ENCODE peak calls at places on chromosomes 3 and 15, in seven cellular contexts. F, L, W, A, N, B and J are unnamed samples.

GRCh38 chr3:185552358-185552877 is at the start of gene LIPH:
- DNase-seq in F (peak), B (peak), A (no peak), N (peak), W (no peak), L (no peak), J (peak)

GRCh38 chr3:45795509-45795881 is 841 bp downstream of the SLC6A20 start:
- DNase-seq in N (no peak), L (no peak), F (no peak), B (no peak), A (no peak), W (no peak), J (no peak)

GRCh38 chr3:13548696-13549512 is at the start of gene FBLN2:
- DNase-seq in B (peak), F (peak), N (no peak), W (no peak), A (peak), L (no peak), J (no peak)

GRCh38 chr3:151835751-151836550 is 22.0 kb downstream of the AADAC start:
- DNase-seq in L (no peak), F (peak), W (peak), B (no peak), A (no peak), N (no peak), J (no peak)

GRCh38 chr15:76756371-76756770 is 148.8 kb downstream of the SCAPER start:
- DNase-seq in W (no peak), N (no peak), A (no peak), F (peak), L (no peak), B (no peak), J (no peak)

GRCh38 chr15:35925634-35926380 is 379.8 kb upstream of the DPH6 start:
- DNase-seq in B (no peak), A (no peak), N (peak), W (peak), F (peak), L (no peak), J (no peak)

GRCh38 chr15:70526974-70527325 is 236.4 kb downstream of the UACA start:
- DNase-seq in F (no peak), W (no peak), A (no peak), B (no peak), N (no peak), L (no peak), J (no peak)

GRCh38 chr3:23865595-23866396 is 51.0 kb downstream of the NKIRAS1 start:
- DNase-seq in L (no peak), A (peak), B (no peak), W (no peak), N (peak), F (peak), J (no peak)

GRCh38 chr15:29050870-29051269 is 165.1 kb downstream of the APBA2 start:
- DNase-seq in W (no peak), A (no peak), N (no peak), B (no peak), L (no peak), F (peak), J (no peak)

GRCh38 chr3:127792664-127793292 is 29.5 kb downstream of the MGLL start:
- DNase-seq in A (no peak), W (peak), B (no peak), L (no peak), F (peak), N (peak), J (no peak)

GRCh38 chr3:112773864-112774263 is 72.8 kb downstream of the CD200R1L start:
- DNase-seq in B (no peak), N (peak), W (no peak), A (no peak), F (no peak), L (no peak), J (peak)

GRCh38 chr3:112531358-112531781 is 30.4 kb downstream of the ATG3 start:
- DNase-seq in A (no peak), W (no peak), F (peak), L (no peak), B (no peak), N (peak), J (no peak)

GRCh38 chr15:65377105-65377975 is 462 bp downstream of the IGDCC3 start:
- DNase-seq in N (no peak), A (no peak), B (peak), L (no peak), W (no peak), F (peak), J (no peak)

GRCh38 chr15:82919231-82919886 is 33.2 kb downstream of the HOMER2 start:
- DNase-seq in F (no peak), W (no peak), L (no peak), N (peak), A (no peak), B (no peak), J (no peak)

GRCh38 chr3:189712906-189713483 is 81.8 kb downstream of the TP63 start:
- DNase-seq in F (no peak), L (no peak), B (no peak), A (no peak), N (peak), W (no peak), J (no peak)

GRCh38 chr3:30649572-30650310 is 43.3 kb downstream of the TGFBR2 start:
- DNase-seq in N (no peak), W (no peak), F (peak), A (no peak), L (no peak), B (no peak), J (no peak)

GRCh38 chr15:25372298-25372697 is 66.5 kb downstream of the UBE3A start:
- DNase-seq in F (peak), W (no peak), N (peak), B (no peak), L (no peak), A (no peak), J (no peak)

GRCh38 chr3:42351221-42351620 is 59.2 kb downstream of the LYZL4 start:
- DNase-seq in L (no peak), F (peak), W (no peak), N (no peak), B (no peak), A (no peak), J (no peak)

GRCh38 chr15:43769584-43770228 is 7.1 kb downstream of the ELL3 start:
- DNase-seq in A (peak), W (no peak), L (no peak), B (peak), N (peak), F (peak), J (no peak)

GRCh38 chr3:129794319-129795201 is 99.0 kb downstream of the TMCC1 start:
- DNase-seq in L (no peak), F (peak), N (peak), B (no peak), A (peak), W (peak), J (no peak)

GRCh38 chr3:111968319-111969059 is 10.3 kb upstream of the ABHD10 start:
- DNase-seq in L (no peak), N (peak), F (no peak), A (no peak), W (no peak), B (no peak), J (no peak)

GRCh38 chr15:86676002-86676401 is 596.3 kb downstream of the AGBL1 start:
- DNase-seq in F (no peak), A (no peak), B (no peak), N (no peak), L (no peak), W (no peak), J (no peak)

GRCh38 chr3:32459474-32459873 is 43.2 kb downstream of the CMTM6 start:
- DNase-seq in A (no peak), B (no peak), F (no peak), W (no peak), N (no peak), L (no peak), J (no peak)

GRCh38 chr3:178058629-178059028 is 477.6 kb upstream of the KCNMB2 start:
- DNase-seq in W (no peak), A (no peak), B (no peak), F (no peak), N (no peak), L (no peak), J (no peak)

GRCh38 chr15:41961014-41961518 is 11.3 kb downstream of the EHD4 start:
- DNase-seq in A (no peak), L (no peak), F (no peak), B (no peak), W (no peak), N (peak), J (no peak)

GRCh38 chr15:59791646-59792208 is 102.6 kb upstream of the BNIP2 start:
- DNase-seq in F (no peak), A (no peak), L (no peak), B (no peak), N (no peak), W (no peak), J (no peak)

GRCh38 chr15:26355671-26356070 is 417.2 kb downstream of the GABRB3 start:
- DNase-seq in A (no peak), W (no peak), N (no peak), F (no peak), L (no peak), B (no peak), J (no peak)

GRCh38 chr15:98123834-98124233 is 163.3 kb downstream of the ARRDC4 start:
- DNase-seq in F (no peak), B (no peak), N (no peak), L (no peak), A (no peak), W (no peak), J (no peak)

GRCh38 chr3:8964436-8965370 is 1.4 kb upstream of the RAD18 start:
- DNase-seq in N (peak), A (no peak), F (peak), W (peak), B (no peak), L (no peak), J (no peak)

GRCh38 chr3:48410205-48411040 is 19.5 kb downstream of the PLXNB1 start:
- DNase-seq in A (peak), B (peak), W (no peak), F (no peak), N (no peak), L (no peak), J (no peak)

GRCh38 chr15:84034831-84035753 is 200.5 kb upstream of the GOLGA6L4 start:
- DNase-seq in A (no peak), L (no peak), B (peak), N (peak), W (peak), F (peak), J (peak)

GRCh38 chr3:57164217-57164605 is 942 bp downstream of the IL17RD start:
- DNase-seq in W (no peak), A (no peak), N (no peak), L (no peak), F (peak), B (peak), J (no peak)

GRCh38 chr15:76310470-76311070 is 699 bp downstream of the ETFA start:
- DNase-seq in B (no peak), W (no peak), A (no peak), F (no peak), L (no peak), N (peak), J (no peak)

GRCh38 chr3:171234298-171235020 is 207.9 kb upstream of the SLC2A2 start:
- DNase-seq in W (no peak), A (no peak), F (no peak), L (no peak), B (no peak), N (no peak), J (no peak)

GRCh38 chr3:5096368-5096767 is 25.7 kb upstream of the ARL8B start:
- DNase-seq in N (no peak), B (no peak), W (no peak), L (no peak), F (peak), A (no peak), J (no peak)

GRCh38 chr15:51793521-51793920 is 35.9 kb upstream of the TMOD3 start:
- DNase-seq in W (no peak), B (no peak), F (peak), A (no peak), L (no peak), N (peak), J (no peak)

GRCh38 chr3:10706156-10707088 is 109.6 kb upstream of the SLC6A11 start:
- DNase-seq in W (no peak), N (peak), L (no peak), B (peak), A (no peak), F (no peak), J (no peak)

GRCh38 chr15:62299541-62299940 is 134.5 kb upstream of the C2CD4B start:
- DNase-seq in F (no peak), B (no peak), L (no peak), N (no peak), A (no peak), W (no peak), J (no peak)

GRCh38 chr15:92650256-92650655 is 5.3 kb downstream of the FAM174B start:
- DNase-seq in L (no peak), F (peak), B (peak), N (no peak), A (no peak), W (no peak), J (no peak)
- H3K4me3 ChIP-seq in L (no peak), F (no peak), B (no peak), N (peak), A (no peak), W (no peak), J (no peak)

GRCh38 chr15:68560501-68561113 is 18.2 kb upstream of the CORO2B start:
- DNase-seq in N (no peak), B (peak), L (no peak), A (peak), F (no peak), W (no peak), J (no peak)
- TF ChIP-seq CTCF in N (no peak), B (peak), L (no peak), A (no peak), F (no peak), W (no peak), J (no peak)

DNA sequence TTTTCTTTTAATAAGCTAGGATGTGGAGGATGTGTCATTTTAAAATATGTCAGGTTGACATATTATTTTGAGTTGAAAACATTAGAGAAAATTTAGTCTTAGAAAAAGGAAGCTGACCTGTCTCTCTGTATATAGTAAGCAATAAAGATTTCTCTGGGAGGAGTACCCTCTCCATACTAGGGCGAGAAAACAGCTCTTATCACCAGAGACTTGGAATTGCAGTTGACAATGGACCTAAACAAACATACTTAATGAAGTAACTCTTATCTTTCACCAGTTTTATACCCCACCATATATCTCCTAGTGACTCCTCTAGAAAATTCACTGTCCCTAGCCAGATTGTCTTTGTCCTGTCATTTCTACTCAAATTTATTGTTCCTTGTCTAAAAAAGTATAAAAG is 7.2 kb upstream of the GATM start:
- DNase-seq in L (no peak), A (no peak), B (no peak), W (no peak), N (no peak), F (no peak), J (no peak)
- H3K4me3 ChIP-seq in L (no peak), A (no peak), B (no peak), W (no peak), N (no peak), F (no peak), J (no peak)

GRCh38 chr3:121488628-121489027 is 57.2 kb downstream of the POLQ start:
- DNase-seq in L (no peak), F (no peak), W (no peak), A (no peak), B (no peak), N (peak), J (no peak)
- TF ChIP-seq CTCF in L (peak), F (no peak), W (no peak), A (peak), B (no peak), N (peak), J (no peak)